ENCODE peak calls at places on chromosomes 13 and 19, in seven cellular contexts. S is GM23338, A is HCT116, E is HepG2, F is K562, Q is SK-N-SH, V is GM12878. Y is an unnamed sample. For H3K36me3, the result is how much of the 10 kb centered on the place peaks cover.

GRCh38 chr13:97385146-97385545 is 48.8 kb upstream of the RAP2A start:
- DNase-seq in S (no peak), A (no peak), E (no peak), F (no peak), Q (no peak), V (no peak), Y (no peak)

GRCh38 chr13:48750588-48751383 is 97.1 kb downstream of the CYSLTR2 start:
- DNase-seq in S (no peak), A (no peak), E (no peak), F (no peak), Q (no peak), V (no peak), Y (no peak)

GRCh38 chr19:33418461-33418860 is 45.0 kb downstream of the CEBPG start:
- DNase-seq in S (no peak), A (no peak), E (no peak), F (no peak), Q (no peak), V (no peak), Y (no peak)

GRCh38 chr19:53013621-53014020 is at the start of gene ERVV-1:
- DNase-seq in S (no peak), A (no peak), E (no peak), F (no peak), Q (no peak), V (no peak), Y (no peak)

GRCh38 chr19:18023596-18024212 is 15.7 kb downstream of the ARRDC2 start:
- DNase-seq in S (no peak), A (no peak), E (no peak), F (peak), Q (no peak), V (no peak), Y (no peak)

GRCh38 chr19:36528921-36529518 is 949 bp upstream of the ZNF260 start:
- DNase-seq in S (peak), A (no peak), E (peak), F (peak), Q (peak), V (peak), Y (no peak)

GRCh38 chr19:13764101-13764807 is at the start of gene MRI1:
- DNase-seq in S (peak), A (no peak), E (peak), F (peak), Q (peak), V (no peak), Y (no peak)

GRCh38 chr19:3387645-3388589 is 21.5 kb downstream of the NFIC start:
- DNase-seq in S (no peak), A (no peak), E (no peak), F (no peak), Q (peak), V (no peak), Y (no peak)

GRCh38 chr19:757811-758668 is 7.1 kb downstream of the MISP start:
- DNase-seq in S (no peak), A (no peak), E (no peak), F (no peak), Q (no peak), V (no peak), Y (no peak)

GRCh38 chr13:21641629-21642028 is 29.2 kb upstream of the FGF9 start:
- DNase-seq in S (no peak), A (no peak), E (no peak), F (no peak), Q (no peak), V (no peak), Y (no peak)

GRCh38 chr19:58047672-58048071 is 11.4 kb upstream of the ZNF135 start:
- DNase-seq in S (no peak), A (no peak), E (no peak), F (no peak), Q (no peak), V (no peak), Y (no peak)

GRCh38 chr13:33797622-33798021 is 20.3 kb upstream of the RFC3 start:
- DNase-seq in S (no peak), A (no peak), E (no peak), F (no peak), Q (no peak), V (no peak), Y (no peak)

GRCh38 chr19:30227071-30227621 is 145.0 kb upstream of the ZNF536 start:
- DNase-seq in S (peak), A (no peak), E (no peak), F (no peak), Q (no peak), V (no peak), Y (no peak)

GRCh38 chr19:53555352-53555751 is 17.4 kb downstream of the ZNF331 start:
- DNase-seq in S (no peak), A (no peak), E (no peak), F (no peak), Q (no peak), V (no peak), Y (no peak)

GRCh38 chr19:50383852-50384684 is at the start of gene POLD1:
- DNase-seq in S (peak), A (peak), E (peak), F (peak), Q (peak), V (peak), Y (peak)

GRCh38 chr19:43755256-43755801 is 567 bp upstream of the SMG9 start:
- DNase-seq in S (peak), A (no peak), E (no peak), F (peak), Q (peak), V (no peak), Y (no peak)

GRCh38 chr19:6269101-6269886 is 10.5 kb downstream of the MLLT1 start:
- DNase-seq in S (no peak), A (no peak), E (no peak), F (no peak), Q (no peak), V (no peak), Y (no peak)

GRCh38 chr13:97279913-97280312 is 57.8 kb downstream of the MBNL2 start:
- DNase-seq in S (no peak), A (no peak), E (no peak), F (no peak), Q (no peak), V (no peak), Y (no peak)

GRCh38 chr19:7885818-7886217 is 2.5 kb upstream of the LRRC8E start:
- DNase-seq in S (no peak), A (no peak), E (no peak), F (no peak), Q (no peak), V (no peak), Y (no peak)

GRCh38 chr19:14979498-14980255 is at the start of gene SLC1A6:
- DNase-seq in S (peak), A (no peak), E (no peak), F (no peak), Q (peak), V (no peak), Y (no peak)

GRCh38 chr19:42279148-42279901 is 10.3 kb downstream of the CIC start:
- DNase-seq in S (peak), A (no peak), E (no peak), F (no peak), Q (no peak), V (no peak), Y (no peak)
- H3K27ac ChIP-seq in S (no peak), A (peak), E (peak), F (peak), Q (peak), V (peak), Y (peak)

GRCh38 chr19:48915757-48916156 is 15.6 kb downstream of the NUCB1 start:
- DNase-seq in S (no peak), A (no peak), E (no peak), F (no peak), Q (no peak), V (no peak), Y (no peak)
- H3K36me3 ChIP-seq in S (under half), A (under half), E (under half), F (half or more), Q (under half), V (under half), Y (under half)

GRCh38 chr13:20192470-20193141 is at the start of gene GJB2:
- DNase-seq in S (peak), A (no peak), E (no peak), F (no peak), Q (peak), V (no peak), Y (no peak)
- TF ChIP-seq REST in S (no peak), A (no peak), E (no peak), F (no peak), Q (no peak), V (no peak), Y (no peak)

GRCh38 chr19:2224754-2225349 is 11.3 kb downstream of the PLEKHJ1 start:
- DNase-seq in S (no peak), A (no peak), E (no peak), F (no peak), Q (no peak), V (no peak), Y (no peak)
- H3K27ac ChIP-seq in S (peak), A (no peak), E (no peak), F (no peak), Q (no peak), V (no peak), Y (no peak)

GRCh38 chr19:11175920-11176319 is 20.3 kb upstream of the SPC24 start:
- DNase-seq in S (no peak), A (no peak), E (no peak), F (no peak), Q (no peak), V (no peak), Y (no peak)
- H3K36me3 ChIP-seq in S (under half), A (under half), E (under half), F (half or more), Q (half or more), V (under half), Y (under half)

DNA sequence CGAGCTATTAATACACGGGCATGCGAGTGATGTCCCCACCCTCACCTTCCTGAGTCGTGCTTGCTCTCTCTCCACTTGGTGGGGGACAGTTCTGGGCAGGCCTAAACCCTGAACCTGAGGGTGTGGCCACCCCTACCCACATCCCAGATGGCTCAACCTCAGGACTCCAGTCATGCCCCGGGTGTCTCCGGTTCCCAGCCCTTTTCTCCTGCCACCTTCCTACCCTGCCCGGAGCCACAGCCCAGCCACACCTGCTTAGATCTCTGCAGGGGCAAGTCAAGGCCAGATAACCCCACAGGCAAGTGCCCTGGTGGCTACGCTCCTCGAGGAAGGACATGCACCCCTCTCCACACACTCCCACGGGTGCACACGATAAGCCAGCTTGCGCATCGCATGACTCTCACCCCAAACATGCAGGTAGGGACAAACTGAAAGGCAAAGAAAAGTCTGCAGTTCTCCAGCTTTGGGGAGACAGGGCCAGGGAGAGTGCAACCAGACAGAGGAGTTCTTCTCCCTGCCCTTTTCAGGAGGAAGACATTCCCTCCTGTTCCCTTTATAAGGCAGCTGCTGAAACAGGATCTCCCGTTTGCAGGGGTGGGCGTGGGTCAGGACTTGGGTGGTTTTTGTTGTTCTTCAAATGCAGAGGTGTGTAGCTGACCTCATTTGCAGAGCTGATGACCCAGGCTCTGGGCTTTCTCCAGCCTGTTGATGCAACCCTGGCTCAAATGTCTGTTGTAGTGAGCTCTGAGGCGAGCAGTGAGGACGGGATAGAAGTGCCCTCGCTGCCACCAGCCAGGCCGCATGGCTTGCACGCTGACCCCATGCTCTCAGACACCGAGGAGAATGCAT is 88.6 kb downstream of the DPF1 start:
- DNase-seq in S (no peak), A (no peak), E (no peak), F (no peak), Q (no peak), V (no peak), Y (no peak)
- TF ChIP-seq REST in S (no peak), A (no peak), E (no peak), F (no peak), Q (no peak), V (no peak), Y (no peak)

GRCh38 chr19:47582320-47582909 is 9.5 kb upstream of the ZNF541 start:
- DNase-seq in S (no peak), A (no peak), E (no peak), F (no peak), Q (no peak), V (no peak), Y (no peak)

GRCh38 chr19:47581605-47582319 is 8.8 kb upstream of the ZNF541 start:
- DNase-seq in S (no peak), A (no peak), E (no peak), F (no peak), Q (no peak), V (no peak), Y (no peak)

DNA sequence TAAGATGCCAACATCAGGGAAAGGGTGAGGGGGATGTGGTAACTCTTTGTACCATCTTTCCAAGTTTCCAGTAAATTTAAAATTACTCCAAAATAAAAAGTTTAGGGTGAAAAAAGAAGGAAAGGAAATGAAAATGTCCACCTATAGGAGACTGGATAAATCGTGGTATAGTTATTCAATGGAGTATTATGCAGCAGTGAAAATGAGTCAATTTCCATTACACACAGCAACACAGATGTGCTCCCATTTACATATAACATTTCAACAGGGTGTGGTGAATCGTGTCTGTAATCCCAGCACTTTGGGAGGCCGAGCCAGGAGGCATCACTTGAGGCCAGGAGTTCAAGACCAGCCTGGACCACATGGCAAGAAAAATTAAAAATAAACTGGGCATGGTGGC is 7.4 kb upstream of the ZNF541 start:
- DNase-seq in S (no peak), A (no peak), E (no peak), F (no peak), Q (no peak), V (no peak), Y (no peak)
- H3K27ac ChIP-seq in S (no peak), A (no peak), E (no peak), F (no peak), Q (no peak), V (no peak), Y (no peak)

DNA sequence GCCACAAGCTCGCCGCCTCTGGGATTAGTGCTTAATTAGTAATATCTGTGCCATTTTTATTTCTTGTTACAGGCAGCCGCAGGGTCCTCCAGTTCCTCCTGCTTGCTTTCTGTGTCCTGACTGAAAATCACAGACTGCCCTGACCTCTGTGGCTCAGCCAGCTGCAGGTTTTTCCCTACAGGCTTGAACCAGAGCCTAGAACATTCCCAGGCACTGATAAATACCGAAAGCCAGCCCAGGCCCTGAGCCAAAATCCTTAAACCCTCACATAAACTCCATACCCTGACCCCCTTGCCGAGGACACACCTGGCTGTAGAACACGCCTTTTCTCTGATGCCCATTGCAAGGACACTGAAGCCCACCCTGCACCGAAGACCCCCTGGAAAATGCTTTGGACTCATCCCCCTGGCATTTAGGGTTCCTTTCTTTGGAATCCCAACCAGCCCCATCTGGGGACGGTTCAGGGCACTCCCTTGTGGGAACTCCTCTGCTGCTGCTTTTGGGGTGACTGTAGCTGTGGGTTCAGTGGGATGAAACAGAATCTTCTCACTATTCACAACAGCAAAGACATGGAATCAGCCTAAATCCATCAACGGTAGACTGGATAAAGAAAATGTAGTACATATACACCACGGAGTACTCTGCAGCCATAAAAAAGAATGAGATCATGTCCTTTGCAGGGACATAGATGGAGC is 15.5 kb downstream of the DPP9 start:
- DNase-seq in S (no peak), A (no peak), E (no peak), F (no peak), Q (no peak), V (no peak), Y (no peak)
- H3K36me3 ChIP-seq in S (under half), A (half or more), E (under half), F (half or more), Q (under half), V (under half), Y (under half)